ENCODE peak calls at places on chromosomes 1 and 21, in ten cellular contexts. F is heart left ventricle; Z is neural progenitor cell; A is RWPE1; N is psoas muscle; T is endothelial cell of umbilical vein; P is CD8-positive, alpha-beta T cell; C is right atrium auricular region; O is transverse colon; D is PC-9. M is an unnamed sample.

GRCh38 chr21:43931454-43931853 is 66.4 kb downstream of the AGPAT3 start:
- DNase-seq in F (no peak), Z (no peak), A (no peak), N (peak; percentile 16), T (no peak), P (no peak), C (no peak), O (no peak), D (no peak), M (no peak)

GRCh38 chr1:3338725-3339070 is 115.8 kb upstream of the ARHGEF16 start:
- DNase-seq in F (no peak), Z (no peak), A (no peak), N (no peak), T (no peak), P (no peak), C (no peak), O (no peak), D (no peak), M (no peak)

GRCh38 chr1:37793773-37794371 is at the start of gene MANEAL:
- DNase-seq in F (peak; percentile 42), Z (peak; percentile 82), A (peak; percentile 53), N (peak; percentile 76), T (peak; percentile 24), P (peak; percentile 26), C (no peak), O (peak; percentile 51), D (peak; percentile 53), M (peak; percentile 59)

GRCh38 chr1:63757334-63757733 is 16.5 kb upstream of the ROR1 start:
- DNase-seq in F (no peak), Z (no peak), A (no peak), N (no peak), T (no peak), P (no peak), C (no peak), O (no peak), D (no peak), M (no peak)

GRCh38 chr1:53672785-53673184 is 66.2 kb downstream of the GLIS1 start:
- DNase-seq in F (no peak), Z (no peak), A (no peak), N (peak; percentile 23), T (no peak), P (no peak), C (no peak), O (no peak), D (no peak), M (no peak)

GRCh38 chr21:26969971-26970725 is 3.3 kb upstream of the ADAMTS5 start:
- DNase-seq in F (no peak), Z (no peak), A (no peak), N (no peak), T (no peak), P (no peak), C (no peak), O (no peak), D (no peak), M (peak; percentile 1)

GRCh38 chr1:90114521-90115141 is 119.7 kb downstream of the ZNF326 start:
- DNase-seq in F (no peak), Z (peak; percentile 75), A (peak; percentile 44), N (no peak), T (peak; percentile 59), P (no peak), C (no peak), O (no peak), D (no peak), M (peak; percentile 81)

GRCh38 chr1:230537456-230537855 is 104.8 kb upstream of the COG2 start:
- DNase-seq in F (no peak), Z (peak; percentile 53), A (no peak), N (no peak), T (no peak), P (no peak), C (no peak), O (no peak), D (no peak), M (no peak)

GRCh38 chr1:9084883-9085282 is 15.4 kb upstream of the SLC2A5 start:
- DNase-seq in F (peak; percentile 64), Z (no peak), A (peak; percentile 11), N (no peak), T (no peak), P (no peak), C (no peak), O (no peak), D (no peak), M (peak; percentile 84)

GRCh38 chr1:234851450-234852438 is 241.8 kb upstream of the IRF2BP2 start:
- DNase-seq in F (no peak), Z (no peak), A (no peak), N (no peak), T (peak; percentile 52), P (no peak), C (no peak), O (no peak), D (no peak), M (no peak)

GRCh38 chr1:40372658-40373322 is 737 bp upstream of the SMAP2 start:
- DNase-seq in F (no peak), Z (no peak), A (no peak), N (no peak), T (no peak), P (no peak), C (peak; percentile 32), O (no peak), D (no peak), M (no peak)

GRCh38 chr21:31310750-31311149 is 33.3 kb downstream of the TIAM1 start:
- DNase-seq in F (no peak), Z (peak; percentile 33), A (peak; percentile 63), N (no peak), T (no peak), P (no peak), C (no peak), O (no peak), D (peak; percentile 10), M (peak; percentile 67)

GRCh38 chr1:198106007-198106406 is 50.8 kb upstream of the NEK7 start:
- DNase-seq in F (no peak), Z (no peak), A (no peak), N (no peak), T (no peak), P (no peak), C (no peak), O (no peak), D (no peak), M (no peak)

GRCh38 chr21:38027901-38028300 is 111.6 kb upstream of the KCNJ6 start:
- DNase-seq in F (no peak), Z (no peak), A (peak; percentile 83), N (no peak), T (peak; percentile 28), P (no peak), C (no peak), O (no peak), D (no peak), M (no peak)

GRCh38 chr1:9539829-9540550 is 725 bp downstream of the SLC25A33 start:
- DNase-seq in F (peak; percentile 50), Z (peak; percentile 82), A (peak; percentile 67), N (peak; percentile 82), T (peak; percentile 62), P (peak; percentile 44), C (peak; percentile 69), O (peak; percentile 58), D (peak; percentile 53), M (peak; percentile 33)

GRCh38 chr1:175268720-175269119 is 76.1 kb upstream of the KIAA0040 start:
- DNase-seq in F (no peak), Z (no peak), A (peak; percentile 51), N (no peak), T (no peak), P (no peak), C (no peak), O (no peak), D (peak; percentile 34), M (peak; percentile 89)

GRCh38 chr1:160415696-160416298 is 15.4 kb downstream of the VANGL2 start:
- DNase-seq in F (no peak), Z (no peak), A (no peak), N (no peak), T (no peak), P (no peak), C (no peak), O (no peak), D (no peak), M (no peak)
- H3K27ac ChIP-seq in F (no peak overlapping the region), Z (no peak overlapping the region), A (no peak overlapping the region), N (no peak overlapping the region), T (no peak overlapping the region), P (no peak overlapping the region), C (no peak overlapping the region), O (no peak overlapping the region), D (no peak overlapping the region), M (no peak overlapping the region)

GRCh38 chr1:84853743-84854721 is 39.0 kb downstream of the LPAR3 start:
- DNase-seq in F (no peak), Z (no peak), A (peak; percentile 88), N (no peak), T (peak; percentile 87), P (peak; percentile 36), C (no peak), O (no peak), D (peak; percentile 41), M (peak; percentile 71)
- H3K27ac ChIP-seq in F (no peak overlapping the region), Z (no peak overlapping the region), A (peak overlapping the region; percentile 58), N (no peak overlapping the region), T (peak overlapping the region; percentile 90), P (no peak overlapping the region), C (no peak overlapping the region), O (peak overlapping the region; percentile 0), D (peak overlapping the region; percentile 60), M (no peak overlapping the region)

DNA sequence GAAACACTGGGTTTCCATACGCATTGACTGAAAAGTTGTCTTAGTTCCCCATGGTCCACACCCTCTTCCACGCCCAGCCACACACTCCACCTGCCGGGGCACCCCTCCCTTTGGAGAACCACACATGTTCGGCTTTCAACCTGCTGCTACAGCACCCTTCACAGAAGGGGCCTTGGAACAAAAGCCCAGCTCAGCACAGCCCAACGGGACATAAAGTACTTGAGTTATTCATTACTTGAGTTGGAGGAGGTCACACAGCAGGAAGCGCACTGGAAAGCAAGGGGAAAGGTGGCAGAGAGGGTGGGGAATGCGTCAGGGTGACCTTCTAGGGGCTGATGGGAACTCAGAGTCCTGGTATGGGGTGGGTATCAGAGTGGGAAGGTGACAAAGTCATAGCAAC is 3.0 kb upstream of the ATP1B1 start:
- DNase-seq in F (no peak), Z (no peak), A (no peak), N (no peak), T (no peak), P (no peak), C (no peak), O (peak; percentile 88), D (no peak), M (no peak)
- H3K27ac ChIP-seq in F (peak overlapping the region; percentile 31), Z (no peak overlapping the region), A (peak overlapping the region; percentile 67), N (no peak overlapping the region), T (no peak overlapping the region), P (no peak overlapping the region), C (no peak overlapping the region), O (peak overlapping the region; percentile 98), D (no peak overlapping the region), M (no peak overlapping the region)

DNA sequence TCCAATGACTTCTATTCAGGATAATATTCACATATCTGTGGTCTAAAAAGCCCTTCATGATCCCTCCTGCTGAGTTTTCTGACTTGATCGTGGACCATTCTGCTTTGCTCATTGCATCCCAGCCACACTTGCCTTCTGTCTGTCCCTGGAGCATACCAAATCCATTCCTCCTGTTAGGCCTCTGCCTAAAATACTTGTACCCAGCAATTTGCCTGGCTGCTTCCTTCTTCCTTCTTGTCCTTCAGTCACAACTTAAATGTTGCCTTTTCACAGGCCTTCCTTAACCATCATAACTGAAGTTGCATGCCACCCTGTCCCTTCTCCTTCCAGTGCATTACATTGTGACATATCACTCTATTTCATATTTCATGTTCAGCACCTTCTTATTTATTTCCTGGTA is 4.3 kb downstream of the CR2 start:
- DNase-seq in F (no peak), Z (no peak), A (no peak), N (no peak), T (no peak), P (no peak), C (no peak), O (no peak), D (no peak), M (no peak)
- H3K27ac ChIP-seq in F (no peak overlapping the region), Z (no peak overlapping the region), A (no peak overlapping the region), N (no peak overlapping the region), T (no peak overlapping the region), P (peak overlapping the region; percentile 45), C (no peak overlapping the region), O (no peak overlapping the region), D (no peak overlapping the region), M (no peak overlapping the region)